ENCODE peak calls at places on chromosomes 2 and 18, in five cellular contexts. N, C, Z, A and B are unnamed samples.

GRCh38 chr2:54706622-54707021 is 16.8 kb upstream of the EML6 start:
- DNase-seq in Z (no peak), N (no peak), A (no peak), C (no peak), B (no peak)

GRCh38 chr2:54497738-54498680 is 41.9 kb downstream of the SPTBN1 start:
- DNase-seq in Z (no peak), C (no peak), N (no peak), A (peak; percentile 27), B (peak; percentile 32)

GRCh38 chr2:70686577-70687460 is 81.2 kb downstream of the ADD2 start:
- DNase-seq in A (peak; percentile 94), Z (peak; percentile 82), C (no peak), N (peak; percentile 48), B (peak; percentile 71)

GRCh38 chr2:47767497-47767844 is 15.5 kb upstream of the MSH6 start:
- DNase-seq in Z (no peak), A (no peak), N (no peak), C (no peak), B (no peak)

GRCh38 chr2:234476766-234477165 is 20.1 kb downstream of the ARL4C start:
- DNase-seq in Z (no peak), N (no peak), C (no peak), A (peak; percentile 20), B (no peak)

GRCh38 chr2:62795341-62795740 is 89.8 kb downstream of the EHBP1 start:
- DNase-seq in A (no peak), Z (no peak), N (no peak), C (no peak), B (no peak)

GRCh38 chr2:240214790-240215675 is 74.6 kb upstream of the OTOS start:
- DNase-seq in C (no peak), N (no peak), A (no peak), Z (no peak), B (no peak)

GRCh38 chr2:238793351-238793750 is 54.5 kb upstream of the TWIST2 start:
- DNase-seq in C (no peak), N (no peak), A (no peak), Z (no peak), B (no peak)

GRCh38 chr2:64532030-64532429 is 7.9 kb downstream of the AFTPH start:
- DNase-seq in Z (no peak), N (no peak), A (no peak), C (no peak), B (no peak)

GRCh38 chr2:159439421-159439820 is 152.9 kb upstream of the WDSUB1 start:
- DNase-seq in Z (no peak), A (no peak), N (no peak), C (no peak), B (no peak)

GRCh38 chr2:102103284-102103683 is 39.3 kb upstream of the IL1R1 start:
- DNase-seq in A (no peak), N (no peak), Z (no peak), C (no peak), B (no peak)

GRCh38 chr2:109531221-109531620 is 82.5 kb downstream of the SEPTIN10 start:
- DNase-seq in Z (no peak), N (no peak), C (no peak), A (no peak), B (no peak)

GRCh38 chr2:205775091-205775876 is 93.0 kb downstream of the NRP2 start:
- DNase-seq in N (no peak), Z (no peak), C (no peak), A (no peak), B (no peak)

GRCh38 chr18:7728297-7728696 is 161.2 kb downstream of the PTPRM start:
- DNase-seq in A (no peak), N (no peak), C (no peak), Z (no peak), B (no peak)

GRCh38 chr2:128488429-128488828 is 169.8 kb upstream of the HS6ST1 start:
- DNase-seq in C (no peak), N (no peak), A (no peak), Z (peak; percentile 10), B (no peak)

GRCh38 chr2:156401863-156402262 is 34.3 kb upstream of the GPD2 start:
- DNase-seq in C (no peak), Z (no peak), N (no peak), A (no peak), B (no peak)

GRCh38 chr2:143150287-143150686 is 21.1 kb downstream of the ARHGAP15 start:
- DNase-seq in Z (no peak), A (no peak), N (no peak), C (no peak), B (no peak)

GRCh38 chr2:218392891-218393462 is 6.7 kb upstream of the CTDSP1 start:
- DNase-seq in Z (no peak), N (no peak), A (no peak), C (no peak), B (no peak)

GRCh38 chr2:219071189-219071816 is 10.6 kb upstream of the IHH start:
- DNase-seq in A (no peak), Z (no peak), N (no peak), C (no peak), B (no peak)

GRCh38 chr2:198968585-198968984 is 489.2 kb downstream of the SATB2 start:
- DNase-seq in N (no peak), Z (no peak), A (no peak), C (no peak), B (no peak)

GRCh38 chr2:28448738-28449100 is 47.1 kb upstream of the PLB1 start:
- DNase-seq in N (no peak), C (no peak), Z (no peak), A (no peak), B (no peak)

GRCh38 chr2:42167458-42167857 is 1.7 kb upstream of the EML4 start:
- DNase-seq in C (no peak), N (no peak), Z (no peak), A (no peak), B (no peak)

GRCh38 chr2:73993799-73994543 is 9.3 kb downstream of the TET3 start:
- DNase-seq in N (no peak), Z (no peak), C (no peak), A (no peak), B (no peak)

DNA sequence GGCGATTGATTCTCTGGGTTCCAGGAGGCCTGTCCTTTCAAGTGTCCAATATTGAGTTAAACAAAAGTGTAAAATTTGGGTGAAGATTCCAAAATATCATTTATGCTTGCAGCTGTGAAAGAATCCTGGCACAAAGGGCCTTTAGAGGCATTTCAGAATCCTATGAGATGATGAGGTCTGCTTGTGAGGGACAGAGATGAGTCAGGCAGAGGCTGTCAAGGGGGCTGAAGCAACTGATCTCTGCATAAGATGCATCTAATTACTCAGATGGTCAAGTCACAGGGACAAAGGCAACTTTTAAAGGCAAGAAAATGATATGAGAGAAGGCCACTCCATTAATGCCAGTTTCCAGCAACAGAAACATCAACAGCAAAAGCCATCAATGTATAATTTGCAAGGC is 78.8 kb downstream of the FHOD3 start:
- DNase-seq in N (no peak), Z (no peak), A (no peak), C (no peak), B (no peak)
- TF ChIP-seq ZNF274 in N (no peak), Z (no peak), A (no peak), C (no peak), B (no peak)

GRCh38 chr2:72944804-72945449 is 27.6 kb downstream of the EMX1 start:
- DNase-seq in N (no peak), Z (no peak), A (no peak), C (no peak), B (no peak)
- TF ChIP-seq ZNF274 in N (no peak), Z (no peak), A (no peak), C (no peak), B (no peak)

GRCh38 chr2:176681584-176682115 is 412.4 kb downstream of the MTX2 start:
- DNase-seq in A (no peak), N (no peak), Z (no peak), C (no peak), B (no peak)

GRCh38 chr2:176679306-176679705 is 410.1 kb downstream of the MTX2 start:
- DNase-seq in Z (no peak), A (no peak), C (no peak), N (no peak), B (no peak)

GRCh38 chr2:176682278-176682677 is 413.0 kb downstream of the MTX2 start:
- DNase-seq in N (no peak), C (no peak), A (no peak), Z (no peak), B (no peak)

GRCh38 chr2:176678571-176678970 is 409.3 kb downstream of the MTX2 start:
- DNase-seq in A (no peak), C (no peak), Z (no peak), N (no peak), B (no peak)

DNA sequence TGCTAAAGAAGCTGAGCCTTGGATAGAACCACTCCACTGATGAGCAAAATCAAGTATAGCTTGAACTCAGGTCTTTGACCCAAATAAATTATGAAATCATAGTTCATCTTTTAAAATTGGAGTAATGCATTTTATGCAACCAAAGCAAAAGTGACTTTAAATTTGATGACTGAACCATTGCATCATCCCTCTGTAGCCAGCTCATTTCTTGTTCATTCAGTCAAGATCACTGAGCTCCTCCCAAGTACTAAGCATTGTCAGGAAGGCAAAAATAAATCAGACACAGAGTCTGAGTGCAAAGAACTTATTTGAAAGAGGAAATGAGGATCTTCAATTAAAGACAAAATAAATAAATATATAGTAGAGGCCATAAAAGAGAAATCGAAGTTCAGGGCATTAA is 411.7 kb downstream of the MTX2 start:
- DNase-seq in A (no peak), N (no peak), C (no peak), Z (no peak), B (no peak)
- TF ChIP-seq ZNF274 in A (no peak), N (no peak), C (no peak), Z (no peak), B (no peak)

DNA sequence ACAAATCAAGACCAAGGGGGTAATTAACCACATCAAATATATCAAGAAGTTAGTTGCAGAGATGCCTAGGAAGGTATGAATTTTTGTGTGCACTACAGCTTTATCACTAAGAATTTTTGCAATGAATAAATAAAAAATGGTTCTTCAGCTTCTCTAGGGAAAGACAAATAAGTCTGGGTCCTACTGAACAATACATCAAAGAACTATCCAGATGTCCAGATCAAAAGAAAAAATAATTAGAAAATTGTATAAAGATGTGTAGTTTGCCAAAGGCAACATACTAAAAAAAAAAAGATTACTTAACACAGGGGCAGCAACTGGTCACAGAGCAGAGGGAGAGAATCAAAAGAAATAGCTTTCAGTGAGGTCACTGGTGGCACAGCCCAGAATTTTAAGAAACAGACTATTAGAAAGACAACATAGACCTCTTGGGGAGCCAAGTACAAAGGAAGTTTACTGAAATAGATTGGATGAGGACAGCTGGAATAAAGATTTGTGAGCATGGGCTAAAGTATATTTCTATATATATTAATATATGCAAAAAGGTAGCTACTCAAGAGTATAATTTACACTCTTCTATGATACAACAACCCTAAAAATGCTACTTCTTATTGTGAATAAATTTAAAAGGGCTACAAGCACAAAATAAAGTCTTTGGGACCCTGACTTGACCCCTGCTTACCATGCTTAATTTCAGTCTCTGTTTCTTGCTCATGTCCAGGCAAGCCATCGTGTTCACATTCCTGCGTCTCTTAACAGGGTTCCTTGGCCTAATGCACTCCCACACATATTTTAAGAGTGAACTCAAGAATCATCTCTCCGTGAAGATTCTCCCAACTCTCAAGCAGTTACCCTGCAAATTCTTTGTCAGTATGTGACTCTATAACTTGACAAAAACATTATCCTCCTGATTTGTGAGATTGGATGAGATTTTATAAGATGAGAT is 99.0 kb upstream of the GRB14 start:
- DNase-seq in N (no peak), C (no peak), Z (no peak), A (no peak), B (no peak)
- TF ChIP-seq ZNF274 in N (no peak), C (no peak), Z (no peak), A (no peak), B (no peak)

GRCh38 chr2:32284321-32284720 is 6.6 kb downstream of the YIPF4 start:
- DNase-seq in N (no peak), C (no peak), Z (no peak), A (no peak), B (no peak)
- TF ChIP-seq ZNF274 in N (no peak), C (no peak), Z (no peak), A (no peak), B (no peak)